ENCODE peak calls at places on chromosome 20, in eight cellular contexts. L is cardiac muscle cell, G is heart left ventricle, Y is psoas muscle, I is uterus, A is right cardiac atrium, B is thoracic aorta, H is colonic mucosa. S is an unnamed sample.

GRCh38 chr20:17735206-17735804 is 35.5 kb downstream of the BANF2 start:
- DNase-seq in L (peak), G (no peak), Y (no peak), I (no peak), A (no peak), B (no peak), H (no peak), S (no peak)

GRCh38 chr20:16293590-16293989 is 279.7 kb downstream of the KIF16B start:
- DNase-seq in L (no peak), G (no peak), Y (no peak), I (no peak), A (no peak), B (no peak), H (no peak), S (no peak)

GRCh38 chr20:20466341-20466879 is 98.5 kb downstream of the INSM1 start:
- DNase-seq in L (peak), G (no peak), Y (peak), I (no peak), A (no peak), B (no peak), H (no peak), S (no peak)

GRCh38 chr20:56843817-56844216 is 214.7 kb downstream of the TFAP2C start:
- DNase-seq in L (no peak), G (no peak), Y (no peak), I (no peak), A (no peak), B (no peak), H (no peak), S (no peak)

GRCh38 chr20:38402089-38402488 is 33.0 kb downstream of the SNHG17 start:
- DNase-seq in L (no peak), G (no peak), Y (no peak), I (no peak), A (no peak), B (no peak), H (no peak), S (no peak)

GRCh38 chr20:31547017-31547675 is 32.9 kb downstream of the HM13 start:
- DNase-seq in L (peak), G (peak), Y (peak), I (peak), A (peak), B (no peak), H (peak), S (peak)

GRCh38 chr20:53547664-53548239 is 45.9 kb downstream of the ZNF217 start:
- DNase-seq in L (peak), G (no peak), Y (no peak), I (peak), A (no peak), B (no peak), H (peak), S (peak)

GRCh38 chr20:62815066-62815991 is 1.5 kb upstream of the COL9A3 start:
- DNase-seq in L (peak), G (no peak), Y (no peak), I (no peak), A (no peak), B (no peak), H (no peak), S (no peak)

GRCh38 chr20:23362392-23363256 is 642 bp downstream of the GZF1 start:
- DNase-seq in L (peak), G (peak), Y (peak), I (no peak), A (peak), B (no peak), H (peak), S (no peak)

GRCh38 chr20:46028772-46029371 is at the start of gene SLC12A5:
- DNase-seq in L (no peak), G (no peak), Y (no peak), I (no peak), A (no peak), B (no peak), H (no peak), S (no peak)

GRCh38 chr20:3889489-3890409 is 562 bp downstream of the PANK2 start:
- DNase-seq in L (no peak), G (no peak), Y (peak), I (peak), A (peak), B (no peak), H (peak), S (no peak)

GRCh38 chr20:46438156-46438750 is 31.8 kb upstream of the ELMO2 start:
- DNase-seq in L (peak), G (no peak), Y (no peak), I (no peak), A (no peak), B (no peak), H (no peak), S (no peak)

GRCh38 chr20:18541741-18542140 is 25.5 kb upstream of the SMIM26 start:
- DNase-seq in L (no peak), G (no peak), Y (no peak), I (no peak), A (no peak), B (no peak), H (no peak), S (no peak)

GRCh38 chr20:23253524-23253923 is 97.1 kb upstream of the NXT1 start:
- DNase-seq in L (no peak), G (no peak), Y (no peak), I (no peak), A (no peak), B (no peak), H (no peak), S (no peak)

GRCh38 chr20:22536141-22536828 is 48.1 kb downstream of the FOXA2 start:
- DNase-seq in L (no peak), G (no peak), Y (no peak), I (no peak), A (no peak), B (no peak), H (no peak), S (no peak)

GRCh38 chr20:8489094-8489883 is 357.2 kb downstream of the PLCB1 start:
- DNase-seq in L (peak), G (peak), Y (no peak), I (peak), A (peak), B (no peak), H (no peak), S (no peak)

DNA sequence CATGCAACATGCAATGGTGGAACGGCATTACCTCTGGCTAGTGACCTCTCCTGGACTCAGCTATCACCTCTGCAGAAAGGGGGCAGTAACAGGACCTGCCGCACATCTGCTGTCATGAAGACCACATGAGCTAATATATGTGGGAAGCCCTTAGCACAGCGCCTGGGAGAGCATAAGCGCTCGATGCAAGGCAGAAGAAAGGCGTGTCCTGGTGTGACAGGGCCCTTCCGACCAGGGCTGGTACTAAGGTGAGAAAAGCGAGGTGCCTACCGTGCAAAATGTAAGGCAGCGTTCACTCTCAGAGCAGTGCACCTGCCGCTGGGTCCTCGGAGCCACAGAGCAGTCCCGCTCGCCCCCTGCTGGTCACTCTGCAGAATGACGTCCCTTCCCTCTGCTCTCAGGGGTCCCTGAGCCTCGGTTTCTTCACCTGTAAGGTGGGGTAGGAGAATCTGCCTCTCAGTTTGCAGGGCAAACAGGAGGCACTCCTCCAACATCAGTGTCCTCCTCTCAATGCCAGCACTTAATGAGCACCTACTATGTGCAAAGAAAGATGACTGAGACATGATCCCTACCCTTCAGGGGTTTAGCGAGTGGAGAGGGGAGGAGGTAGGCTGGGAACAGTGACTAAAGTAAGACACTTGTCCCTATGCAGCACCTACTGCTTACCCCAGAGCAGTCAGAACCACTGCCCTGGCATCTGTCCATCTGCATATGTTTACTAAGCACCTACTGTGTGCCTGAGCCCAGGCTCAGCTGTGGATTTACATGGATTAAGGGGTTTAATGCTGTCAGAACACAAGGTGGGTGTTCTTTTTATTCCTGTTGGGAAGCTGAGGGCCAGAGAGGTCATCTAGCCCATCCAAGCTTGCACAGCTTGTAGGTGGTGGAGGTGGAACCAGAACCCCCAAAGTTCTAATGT is 41.1 kb upstream of the PTGIS start:
- DNase-seq in L (peak), G (peak), Y (peak), I (peak), A (peak), B (no peak), H (peak), S (peak)
- H3K4me3 ChIP-seq in L (peak), G (no peak), Y (peak), I (no peak), A (no peak), B (peak), H (no peak), S (no peak)

GRCh38 chr20:34720266-34720665 is 16.1 kb downstream of the TP53INP2 start:
- DNase-seq in L (no peak), G (no peak), Y (no peak), I (no peak), A (no peak), B (no peak), H (no peak), S (no peak)

GRCh38 chr20:34715384-34715783 is 11.2 kb downstream of the TP53INP2 start:
- DNase-seq in L (no peak), G (no peak), Y (no peak), I (no peak), A (no peak), B (no peak), H (no peak), S (no peak)

GRCh38 chr20:34717230-34718095 is 13.3 kb downstream of the TP53INP2 start:
- DNase-seq in L (no peak), G (no peak), Y (no peak), I (no peak), A (no peak), B (no peak), H (no peak), S (no peak)

GRCh38 chr20:34713194-34713943 is 9.2 kb downstream of the TP53INP2 start:
- DNase-seq in L (peak), G (peak), Y (no peak), I (no peak), A (no peak), B (no peak), H (no peak), S (no peak)

DNA sequence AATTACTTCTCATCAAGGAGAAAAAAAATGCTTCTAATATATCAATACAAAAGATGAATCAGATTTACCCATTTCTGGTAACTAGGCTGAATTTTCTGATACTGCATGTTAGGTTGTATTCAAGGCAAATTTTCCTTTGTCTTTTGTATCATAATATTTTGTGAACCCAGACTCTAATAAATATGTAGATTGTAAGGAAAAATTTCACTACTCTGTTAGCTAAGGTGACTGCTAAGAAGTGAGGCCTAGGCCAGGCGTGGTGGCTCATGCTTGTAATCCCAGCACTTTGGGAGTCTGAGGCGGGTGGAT is 12.7 kb downstream of the TP53INP2 start:
- DNase-seq in L (no peak), G (no peak), Y (no peak), I (no peak), A (no peak), B (no peak), H (no peak), S (no peak)
- H3K27ac ChIP-seq in L (no peak), G (no peak), Y (no peak), I (no peak), A (no peak), B (no peak), H (no peak), S (no peak)

GRCh38 chr20:41523857-41524256 is 94.3 kb downstream of the CHD6 start:
- DNase-seq in L (no peak), G (no peak), Y (no peak), I (no peak), A (no peak), B (no peak), H (no peak), S (no peak)
- H3K4me3 ChIP-seq in L (no peak), G (no peak), Y (no peak), I (no peak), A (no peak), B (no peak), H (no peak), S (no peak)

GRCh38 chr20:33651562-33652048 is 10.5 kb upstream of the C20orf144 start:
- DNase-seq in L (peak), G (no peak), Y (no peak), I (no peak), A (no peak), B (no peak), H (peak), S (no peak)

GRCh38 chr20:33653900-33654596 is 8.1 kb upstream of the C20orf144 start:
- DNase-seq in L (no peak), G (no peak), Y (no peak), I (peak), A (peak), B (no peak), H (peak), S (no peak)

GRCh38 chr20:33654680-33655161 is 7.4 kb upstream of the C20orf144 start:
- DNase-seq in L (no peak), G (no peak), Y (no peak), I (no peak), A (peak), B (no peak), H (no peak), S (no peak)

GRCh38 chr20:33655164-33655563 is 7.0 kb upstream of the C20orf144 start:
- DNase-seq in L (no peak), G (no peak), Y (no peak), I (no peak), A (peak), B (no peak), H (no peak), S (no peak)

GRCh38 chr20:33653218-33653899 is 8.8 kb upstream of the C20orf144 start:
- DNase-seq in L (peak), G (peak), Y (no peak), I (peak), A (peak), B (no peak), H (peak), S (no peak)
- H3K27ac ChIP-seq in L (no peak), G (no peak), Y (no peak), I (peak), A (no peak), B (no peak), H (peak), S (no peak)

GRCh38 chr20:41048475-41049242 is 20.0 kb downstream of the TOP1 start:
- DNase-seq in L (no peak), G (no peak), Y (no peak), I (no peak), A (no peak), B (no peak), H (no peak), S (no peak)
- H3K4me3 ChIP-seq in L (no peak), G (peak), Y (peak), I (no peak), A (peak), B (peak), H (no peak), S (no peak)

GRCh38 chr20:24480523-24480922 is 11.1 kb downstream of the SYNDIG1 start:
- DNase-seq in L (no peak), G (no peak), Y (no peak), I (no peak), A (no peak), B (no peak), H (no peak), S (no peak)
- H3K27ac ChIP-seq in L (no peak), G (no peak), Y (no peak), I (no peak), A (no peak), B (no peak), H (no peak), S (no peak)

S was measured in iPS DF 6.9.